ENCODE peak calls at places on chromosomes 16 and 17, in seven cellular contexts. O is PC-3, P is colonic mucosa, U is upper lobe of right lung, A is A549, H is breast epithelium, M is cardiac muscle cell. C is an unnamed sample.

GRCh38 chr17:48335858-48336500 is 94.0 kb downstream of the SKAP1 start:
- DNase-seq in O (peak; percentile 96), P (no peak), U (no peak), A (peak; percentile 35), H (no peak), M (peak; percentile 67), C (no peak)

GRCh38 chr16:50160495-50161164 is 7.5 kb downstream of the TENT4B start:
- DNase-seq in O (no peak), P (no peak), U (no peak), A (no peak), H (no peak), M (peak; percentile 38), C (no peak)

GRCh38 chr17:51481370-51481769 is 221.0 kb downstream of the UTP18 start:
- DNase-seq in O (no peak), P (no peak), U (no peak), A (no peak), H (no peak), M (no peak), C (no peak)

GRCh38 chr17:10435096-10435495 is 13.3 kb upstream of the MYH8 start:
- DNase-seq in O (no peak), P (no peak), U (no peak), A (no peak), H (no peak), M (peak; percentile 19), C (no peak)

GRCh38 chr16:64846966-64847365 is 274.9 kb downstream of the CDH11 start:
- DNase-seq in O (no peak), P (no peak), U (no peak), A (no peak), H (no peak), M (no peak), C (no peak)

GRCh38 chr17:57166803-57167202 is 81.8 kb downstream of the AKAP1 start:
- DNase-seq in O (peak; percentile 80), P (no peak), U (no peak), A (no peak), H (no peak), M (no peak), C (no peak)

GRCh38 chr17:27647755-27648154 is 16.8 kb downstream of the LGALS9 start:
- DNase-seq in O (no peak), P (peak; percentile 85), U (no peak), A (no peak), H (no peak), M (no peak), C (no peak)

GRCh38 chr16:15404792-15405191 is 9.2 kb downstream of the MPV17L start:
- DNase-seq in O (no peak), P (no peak), U (no peak), A (no peak), H (peak; percentile 71), M (no peak), C (peak; percentile 66)

GRCh38 chr17:3927628-3928010 is 11.4 kb upstream of the P2RX1 start:
- DNase-seq in O (no peak), P (no peak), U (no peak), A (no peak), H (no peak), M (no peak), C (no peak)

GRCh38 chr16:88924834-88925539 is 52.0 kb downstream of the CBFA2T3 start:
- DNase-seq in O (peak; percentile 80), P (no peak), U (no peak), A (peak; percentile 87), H (no peak), M (peak; percentile 89), C (no peak)

GRCh38 chr17:50203589-50204345 is 2.3 kb upstream of the COL1A1 start:
- DNase-seq in O (no peak), P (no peak), U (no peak), A (no peak), H (no peak), M (peak; percentile 89), C (no peak)

GRCh38 chr16:85393674-85394510 is 219.2 kb upstream of the GSE1 start:
- DNase-seq in O (peak; percentile 23), P (peak; percentile 72), U (peak; percentile 83), A (peak; percentile 84), H (no peak), M (peak; percentile 63), C (peak; percentile 67)

GRCh38 chr16:11620243-11621003 is 33.7 kb upstream of the LITAF start:
- DNase-seq in O (no peak), P (no peak), U (no peak), A (no peak), H (no peak), M (no peak), C (no peak)

GRCh38 chr16:30033270-30033669 is 2.2 kb upstream of the TLCD3B start:
- DNase-seq in O (no peak), P (no peak), U (no peak), A (no peak), H (no peak), M (no peak), C (no peak)

GRCh38 chr17:4856271-4856936 is 23.3 kb downstream of the MINK1 start:
- DNase-seq in O (no peak), P (no peak), U (no peak), A (no peak), H (no peak), M (peak; percentile 26), C (no peak)

GRCh38 chr17:47621293-47622178 is 28.2 kb upstream of the KPNB1 start:
- DNase-seq in O (peak; percentile 98), P (no peak), U (no peak), A (peak; percentile 91), H (peak; percentile 27), M (peak; percentile 93), C (no peak)

GRCh38 chr16:86925067-86925791 is 346.9 kb downstream of the FOXL1 start:
- DNase-seq in O (no peak), P (no peak), U (no peak), A (no peak), H (no peak), M (peak; percentile 84), C (no peak)

GRCh38 chr17:8500609-8501008 is 64.9 kb downstream of the NDEL1 start:
- DNase-seq in O (no peak), P (no peak), U (peak; percentile 12), A (no peak), H (no peak), M (no peak), C (no peak)

GRCh38 chr16:70777973-70778406 is 23.0 kb downstream of the VAC14 start:
- DNase-seq in O (no peak), P (no peak), U (peak; percentile 12), A (peak; percentile 35), H (no peak), M (no peak), C (no peak)

DNA sequence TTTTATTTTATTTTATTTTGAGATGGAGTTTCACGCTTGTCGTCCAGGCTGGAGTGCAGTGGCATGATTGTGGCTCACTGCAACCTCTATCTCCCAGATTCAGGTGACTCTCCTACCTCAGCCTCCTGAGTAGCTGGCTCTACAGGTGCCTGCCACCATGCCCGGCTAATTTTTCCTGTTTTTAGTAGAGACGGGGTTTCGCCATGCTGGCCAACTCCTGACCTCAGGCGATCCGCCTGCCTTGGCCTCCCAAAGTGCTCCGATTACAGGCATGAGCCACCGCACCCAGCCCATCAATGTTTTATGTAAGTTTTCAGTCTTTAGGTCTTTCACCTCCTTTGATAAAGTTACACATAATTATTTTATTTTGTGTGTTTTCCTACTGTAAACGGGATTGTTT is 154.6 kb downstream of the COPRS start:
- DNase-seq in O (no peak), P (no peak), U (no peak), A (no peak), H (no peak), M (no peak), C (peak; percentile 34)
- TF ChIP-seq CTCF in O (no peak), P (no peak), U (no peak), A (no peak), H (no peak), M (no peak), C (no peak)

DNA sequence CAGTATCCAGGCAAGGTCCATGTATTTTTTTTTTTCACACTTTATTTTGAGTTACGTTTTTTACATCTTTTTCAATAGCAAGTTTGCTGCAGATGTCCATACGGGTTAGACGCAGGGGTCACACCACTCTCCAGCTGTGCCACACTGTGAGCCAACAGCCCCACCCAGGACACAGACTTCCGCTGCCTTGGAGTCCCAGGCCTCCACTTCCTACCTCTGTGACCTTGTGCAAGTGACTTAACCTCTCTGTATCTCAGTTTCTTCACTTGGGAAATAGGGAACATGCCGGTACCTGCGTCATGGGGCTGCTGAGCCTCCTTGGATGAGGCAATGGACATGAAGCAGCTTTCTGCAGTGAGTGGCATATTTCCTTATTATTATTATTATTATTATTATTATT is 3.3 kb upstream of the PITPNA start:
- DNase-seq in O (no peak), P (no peak), U (no peak), A (no peak), H (no peak), M (no peak), C (no peak)
- H3K4me3 ChIP-seq in O (no peak overlapping the region), P (no peak overlapping the region), U (no peak overlapping the region), A (no peak overlapping the region), H (no peak overlapping the region), M (no peak overlapping the region), C (no peak overlapping the region)

DNA sequence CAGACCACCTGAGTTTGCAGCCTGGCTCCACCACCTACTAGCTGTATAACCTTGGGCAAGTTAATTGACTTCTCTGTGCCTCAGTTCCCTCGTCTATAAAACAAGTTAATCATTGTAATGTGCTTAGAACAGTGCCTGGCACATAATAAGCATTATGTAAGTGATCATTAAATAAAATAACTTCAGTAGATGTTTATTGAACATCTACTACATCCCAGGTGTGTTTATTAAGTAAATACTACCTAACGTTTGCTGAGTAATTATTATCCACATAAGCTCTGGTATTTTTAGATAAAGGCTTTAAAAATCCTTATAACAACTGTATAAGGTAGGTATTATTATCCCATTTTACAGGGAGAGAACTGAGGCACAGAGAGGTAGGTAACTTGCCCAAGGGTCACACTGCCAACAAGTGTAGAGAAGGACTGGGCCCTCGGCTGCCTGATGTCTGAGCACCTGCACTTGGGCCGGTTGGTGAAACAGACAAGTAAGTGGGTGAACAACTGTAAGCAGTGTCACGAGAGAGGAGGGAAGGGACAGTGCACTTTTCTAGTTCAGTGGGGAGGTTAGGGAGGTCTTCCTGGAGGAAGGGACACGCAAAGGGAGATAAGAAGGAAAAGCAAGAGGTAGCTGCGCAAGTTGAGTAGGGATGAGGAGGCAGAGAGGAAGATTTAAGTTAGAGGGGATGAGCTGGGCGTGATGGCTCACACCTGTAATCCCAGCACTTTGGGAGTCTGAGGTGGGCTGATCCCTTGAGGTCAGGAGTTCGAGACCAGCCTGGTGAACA is 4.6 kb downstream of the TNS4 start:
- DNase-seq in O (no peak), P (no peak), U (no peak), A (no peak), H (no peak), M (no peak), C (no peak)
- H3K4me1 ChIP-seq in O (peaks cover 47% of the 10 kb centered on the region), P (no peaks in the 10 kb centered on the region), U (peaks cover 21% of the 10 kb centered on the region), A (peaks cover 98% of the 10 kb centered on the region), H (no peaks in the 10 kb centered on the region), M (no peaks in the 10 kb centered on the region), C (peaks cover 6% of the 10 kb centered on the region)

GRCh38 chr17:55584055-55584685 is 72.9 kb upstream of the SMIM36 start:
- DNase-seq in O (peak; percentile 65), P (no peak), U (no peak), A (no peak), H (no peak), M (peak; percentile 29), C (no peak)

GRCh38 chr17:55587608-55588139 is 76.4 kb upstream of the SMIM36 start:
- DNase-seq in O (no peak), P (no peak), U (no peak), A (no peak), H (no peak), M (peak; percentile 60), C (no peak)

GRCh38 chr17:55584861-55585260 is 73.6 kb upstream of the SMIM36 start:
- DNase-seq in O (no peak), P (no peak), U (no peak), A (no peak), H (no peak), M (no peak), C (no peak)

GRCh38 chr17:55582910-55583309 is 71.7 kb upstream of the SMIM36 start:
- DNase-seq in O (peak; percentile 15), P (no peak), U (no peak), A (no peak), H (no peak), M (no peak), C (no peak)

GRCh38 chr17:55585629-55586028 is 74.4 kb upstream of the SMIM36 start:
- DNase-seq in O (peak; percentile 50), P (no peak), U (no peak), A (no peak), H (no peak), M (no peak), C (no peak)
- TF ChIP-seq CTCF in O (peak; percentile 66), P (no peak), U (peak; percentile 14), A (no peak), H (no peak), M (no peak), C (no peak)